ENCODE peak calls at places on chromosomes 3 and 15, in five cellular contexts. One of them, this sample, is unnamed.

GRCh38 chr15:45425135-45425534 is 46.8 kb upstream of the GATM start:
- DNase-seq in colonic mucosa: no peak
- DNase-seq in stimulated activated CD8-positive, alpha-beta memory T cell treated with anti-CD3 and anti-CD28 coated beads, Interleukin-15, amount 100 ng/mL, for 24 hours: no peak
- DNase-seq in stimulated activated CD4-positive, alpha-beta T cell treated with anti-CD3 and anti-CD28 coated beads, Interleukin-2, amount 100 ng/mL, for 48 hours: no peak
- DNase-seq in NCI-H345: no peak
- DNase-seq in this sample: no peak

GRCh38 chr15:44584162-44584749 is 47.3 kb downstream of the EIF3J start:
- DNase-seq in colonic mucosa: peak
- DNase-seq in NCI-H345: peak
- DNase-seq in stimulated activated CD4-positive, alpha-beta T cell treated with anti-CD3 and anti-CD28 coated beads, Interleukin-2, amount 100 ng/mL, for 48 hours: peak
- DNase-seq in stimulated activated CD8-positive, alpha-beta memory T cell treated with anti-CD3 and anti-CD28 coated beads, Interleukin-15, amount 100 ng/mL, for 24 hours: no peak
- DNase-seq in this sample: peak

GRCh38 chr3:186746008-186746407 is 28.8 kb downstream of the KNG1 start:
- DNase-seq in colonic mucosa: peak
- DNase-seq in stimulated activated CD4-positive, alpha-beta T cell treated with anti-CD3 and anti-CD28 coated beads, Interleukin-2, amount 100 ng/mL, for 48 hours: no peak
- DNase-seq in stimulated activated CD8-positive, alpha-beta memory T cell treated with anti-CD3 and anti-CD28 coated beads, Interleukin-15, amount 100 ng/mL, for 24 hours: no peak
- DNase-seq in NCI-H345: no peak
- DNase-seq in this sample: no peak

GRCh38 chr3:146090521-146090920 is 70.5 kb downstream of the PLOD2 start:
- DNase-seq in stimulated activated CD8-positive, alpha-beta memory T cell treated with anti-CD3 and anti-CD28 coated beads, Interleukin-15, amount 100 ng/mL, for 24 hours: no peak
- DNase-seq in colonic mucosa: no peak
- DNase-seq in NCI-H345: no peak
- DNase-seq in stimulated activated CD4-positive, alpha-beta T cell treated with anti-CD3 and anti-CD28 coated beads, Interleukin-2, amount 100 ng/mL, for 48 hours: no peak
- DNase-seq in this sample: no peak

GRCh38 chr3:190117995-190118394 is 2.7 kb downstream of the P3H2 start:
- DNase-seq in stimulated activated CD4-positive, alpha-beta T cell treated with anti-CD3 and anti-CD28 coated beads, Interleukin-2, amount 100 ng/mL, for 48 hours: no peak
- DNase-seq in NCI-H345: no peak
- DNase-seq in stimulated activated CD8-positive, alpha-beta memory T cell treated with anti-CD3 and anti-CD28 coated beads, Interleukin-15, amount 100 ng/mL, for 24 hours: no peak
- DNase-seq in colonic mucosa: no peak
- DNase-seq in this sample: no peak

GRCh38 chr3:173584093-173584833 is 186.7 kb downstream of the NLGN1 start:
- DNase-seq in colonic mucosa: no peak
- DNase-seq in NCI-H345: peak
- DNase-seq in stimulated activated CD8-positive, alpha-beta memory T cell treated with anti-CD3 and anti-CD28 coated beads, Interleukin-15, amount 100 ng/mL, for 24 hours: no peak
- DNase-seq in stimulated activated CD4-positive, alpha-beta T cell treated with anti-CD3 and anti-CD28 coated beads, Interleukin-2, amount 100 ng/mL, for 48 hours: no peak
- DNase-seq in this sample: no peak

GRCh38 chr15:92425578-92426225 is 32.0 kb downstream of the ST8SIA2 start:
- DNase-seq in stimulated activated CD4-positive, alpha-beta T cell treated with anti-CD3 and anti-CD28 coated beads, Interleukin-2, amount 100 ng/mL, for 48 hours: no peak
- DNase-seq in NCI-H345: no peak
- DNase-seq in colonic mucosa: no peak
- DNase-seq in stimulated activated CD8-positive, alpha-beta memory T cell treated with anti-CD3 and anti-CD28 coated beads, Interleukin-15, amount 100 ng/mL, for 24 hours: no peak
- DNase-seq in this sample: no peak

GRCh38 chr3:128506721-128507120 is 13.7 kb upstream of the GATA2 start:
- DNase-seq in stimulated activated CD8-positive, alpha-beta memory T cell treated with anti-CD3 and anti-CD28 coated beads, Interleukin-15, amount 100 ng/mL, for 24 hours: no peak
- DNase-seq in colonic mucosa: no peak
- DNase-seq in stimulated activated CD4-positive, alpha-beta T cell treated with anti-CD3 and anti-CD28 coated beads, Interleukin-2, amount 100 ng/mL, for 48 hours: no peak
- DNase-seq in NCI-H345: no peak
- DNase-seq in this sample: no peak

GRCh38 chr15:65841121-65841930 is 28.0 kb upstream of the RAB11A start:
- DNase-seq in stimulated activated CD4-positive, alpha-beta T cell treated with anti-CD3 and anti-CD28 coated beads, Interleukin-2, amount 100 ng/mL, for 48 hours: no peak
- DNase-seq in stimulated activated CD8-positive, alpha-beta memory T cell treated with anti-CD3 and anti-CD28 coated beads, Interleukin-15, amount 100 ng/mL, for 24 hours: no peak
- DNase-seq in colonic mucosa: no peak
- DNase-seq in NCI-H345: no peak
- DNase-seq in this sample: peak

GRCh38 chr3:15753056-15753710 is 44.6 kb downstream of the ANKRD28 start:
- DNase-seq in NCI-H345: no peak
- DNase-seq in stimulated activated CD4-positive, alpha-beta T cell treated with anti-CD3 and anti-CD28 coated beads, Interleukin-2, amount 100 ng/mL, for 48 hours: no peak
- DNase-seq in colonic mucosa: no peak
- DNase-seq in stimulated activated CD8-positive, alpha-beta memory T cell treated with anti-CD3 and anti-CD28 coated beads, Interleukin-15, amount 100 ng/mL, for 24 hours: no peak
- DNase-seq in this sample: no peak

GRCh38 chr3:98733778-98734281 is 29.3 kb upstream of the ST3GAL6 start:
- DNase-seq in NCI-H345: no peak
- DNase-seq in stimulated activated CD4-positive, alpha-beta T cell treated with anti-CD3 and anti-CD28 coated beads, Interleukin-2, amount 100 ng/mL, for 48 hours: no peak
- DNase-seq in stimulated activated CD8-positive, alpha-beta memory T cell treated with anti-CD3 and anti-CD28 coated beads, Interleukin-15, amount 100 ng/mL, for 24 hours: no peak
- DNase-seq in colonic mucosa: no peak
- DNase-seq in this sample: no peak

GRCh38 chr3:19147905-19148767 is at the start of gene KCNH8:
- DNase-seq in NCI-H345: peak
- DNase-seq in stimulated activated CD4-positive, alpha-beta T cell treated with anti-CD3 and anti-CD28 coated beads, Interleukin-2, amount 100 ng/mL, for 48 hours: no peak
- DNase-seq in stimulated activated CD8-positive, alpha-beta memory T cell treated with anti-CD3 and anti-CD28 coated beads, Interleukin-15, amount 100 ng/mL, for 24 hours: no peak
- DNase-seq in colonic mucosa: peak
- DNase-seq in this sample: no peak

GRCh38 chr3:60497922-60498321 is 753.3 kb downstream of the FHIT start:
- DNase-seq in stimulated activated CD4-positive, alpha-beta T cell treated with anti-CD3 and anti-CD28 coated beads, Interleukin-2, amount 100 ng/mL, for 48 hours: no peak
- DNase-seq in colonic mucosa: no peak
- DNase-seq in NCI-H345: peak
- DNase-seq in stimulated activated CD8-positive, alpha-beta memory T cell treated with anti-CD3 and anti-CD28 coated beads, Interleukin-15, amount 100 ng/mL, for 24 hours: no peak
- DNase-seq in this sample: no peak

GRCh38 chr3:45524605-45525004 is 69.9 kb upstream of the LIMD1 start:
- DNase-seq in colonic mucosa: no peak
- DNase-seq in NCI-H345: no peak
- DNase-seq in stimulated activated CD4-positive, alpha-beta T cell treated with anti-CD3 and anti-CD28 coated beads, Interleukin-2, amount 100 ng/mL, for 48 hours: no peak
- DNase-seq in stimulated activated CD8-positive, alpha-beta memory T cell treated with anti-CD3 and anti-CD28 coated beads, Interleukin-15, amount 100 ng/mL, for 24 hours: no peak
- DNase-seq in this sample: no peak

GRCh38 chr3:135992072-135992471 is 26.5 kb downstream of the PPP2R3A start:
- DNase-seq in stimulated activated CD4-positive, alpha-beta T cell treated with anti-CD3 and anti-CD28 coated beads, Interleukin-2, amount 100 ng/mL, for 48 hours: no peak
- DNase-seq in stimulated activated CD8-positive, alpha-beta memory T cell treated with anti-CD3 and anti-CD28 coated beads, Interleukin-15, amount 100 ng/mL, for 24 hours: no peak
- DNase-seq in NCI-H345: no peak
- DNase-seq in colonic mucosa: no peak
- DNase-seq in this sample: no peak

GRCh38 chr3:12308517-12308916 is 19.6 kb downstream of the PPARG start:
- DNase-seq in colonic mucosa: no peak
- DNase-seq in stimulated activated CD4-positive, alpha-beta T cell treated with anti-CD3 and anti-CD28 coated beads, Interleukin-2, amount 100 ng/mL, for 48 hours: no peak
- DNase-seq in NCI-H345: no peak
- DNase-seq in stimulated activated CD8-positive, alpha-beta memory T cell treated with anti-CD3 and anti-CD28 coated beads, Interleukin-15, amount 100 ng/mL, for 24 hours: no peak
- DNase-seq in this sample: no peak

GRCh38 chr3:42024578-42025387 is 62.9 kb upstream of the ULK4 start:
- DNase-seq in stimulated activated CD8-positive, alpha-beta memory T cell treated with anti-CD3 and anti-CD28 coated beads, Interleukin-15, amount 100 ng/mL, for 24 hours: no peak
- DNase-seq in stimulated activated CD4-positive, alpha-beta T cell treated with anti-CD3 and anti-CD28 coated beads, Interleukin-2, amount 100 ng/mL, for 48 hours: no peak
- DNase-seq in NCI-H345: no peak
- DNase-seq in colonic mucosa: no peak
- DNase-seq in this sample: peak

GRCh38 chr3:171457263-171458055 is 2.7 kb downstream of the TNIK start:
- DNase-seq in stimulated activated CD4-positive, alpha-beta T cell treated with anti-CD3 and anti-CD28 coated beads, Interleukin-2, amount 100 ng/mL, for 48 hours: no peak
- DNase-seq in stimulated activated CD8-positive, alpha-beta memory T cell treated with anti-CD3 and anti-CD28 coated beads, Interleukin-15, amount 100 ng/mL, for 24 hours: no peak
- DNase-seq in NCI-H345: no peak
- DNase-seq in colonic mucosa: peak
- DNase-seq in this sample: no peak

GRCh38 chr15:55279746-55280351 is 9.8 kb downstream of the RAB27A start:
- DNase-seq in stimulated activated CD8-positive, alpha-beta memory T cell treated with anti-CD3 and anti-CD28 coated beads, Interleukin-15, amount 100 ng/mL, for 24 hours: no peak
- DNase-seq in NCI-H345: no peak
- DNase-seq in stimulated activated CD4-positive, alpha-beta T cell treated with anti-CD3 and anti-CD28 coated beads, Interleukin-2, amount 100 ng/mL, for 48 hours: no peak
- DNase-seq in colonic mucosa: no peak
- DNase-seq in this sample: peak

GRCh38 chr3:49519916-49520385 is 34.3 kb upstream of the BSN start:
- DNase-seq in stimulated activated CD4-positive, alpha-beta T cell treated with anti-CD3 and anti-CD28 coated beads, Interleukin-2, amount 100 ng/mL, for 48 hours: no peak
- DNase-seq in NCI-H345: no peak
- DNase-seq in stimulated activated CD8-positive, alpha-beta memory T cell treated with anti-CD3 and anti-CD28 coated beads, Interleukin-15, amount 100 ng/mL, for 24 hours: no peak
- DNase-seq in colonic mucosa: no peak
- DNase-seq in this sample: no peak

This sample was measured in upper lobe of left lung.